ENCODE peak calls at places on chromosomes 4 and X, in six cellular contexts. J, F, B, T, L and D are unnamed samples.
A peak's percentile ranks its signal among the peaks of the same experiment; 100 is the strongest.

GRCh38 chr4:38983756-38984647 is 48.2 kb downstream of the TMEM156 start:
- DNase-seq in J (no peak), F (no peak), B (no peak), T (no peak), L (no peak), D (no peak)

GRCh38 chrX:45479196-45479834 is 278.6 kb upstream of the DIPK2B start:
- DNase-seq in J (no peak), F (no peak), B (peak; percentile 71), T (no peak), L (no peak), D (no peak)

GRCh38 chr4:73236151-73236550 is 22.4 kb downstream of the ANKRD17 start:
- DNase-seq in J (no peak), F (no peak), B (no peak), T (no peak), L (no peak), D (no peak)

GRCh38 chr4:252065-252601 is 53.1 kb downstream of the ZNF732 start:
- DNase-seq in J (no peak), F (no peak), B (no peak), T (no peak), L (no peak), D (no peak)

GRCh38 chrX:44422631-44423030 is 79.2 kb upstream of the EFHC2 start:
- DNase-seq in J (no peak), F (no peak), B (no peak), T (no peak), L (no peak), D (no peak)

GRCh38 chr4:152369903-152370296 is 166.0 kb downstream of the FBXW7 start:
- DNase-seq in J (no peak), F (no peak), B (no peak), T (no peak), L (no peak), D (no peak)

GRCh38 chrX:23228454-23228853 is 106.2 kb upstream of the PTCHD1 start:
- DNase-seq in J (no peak), F (no peak), B (no peak), T (no peak), L (no peak), D (no peak)

GRCh38 chrX:151084454-151084853 is 91.9 kb upstream of the GPR50 start:
- DNase-seq in J (no peak), F (no peak), B (no peak), T (no peak), L (no peak), D (no peak)

GRCh38 chr4:25098964-25099843 is 61.0 kb downstream of the SEPSECS start:
- DNase-seq in J (no peak), F (no peak), B (no peak), T (no peak), L (no peak), D (no peak)